ENCODE peak calls at places on chromosomes 5 and 9, in seven cellular contexts. U, M, L, D, W, K and X are unnamed samples.

GRCh38 chr5:131218392-131218791 is 45.5 kb upstream of the CDC42SE2 start:
- DNase-seq in M (no peak), U (no peak), K (no peak), W (peak), D (no peak), L (peak), X (no peak)

GRCh38 chr5:30594331-30594730 is 599.2 kb upstream of the CDH6 start:
- DNase-seq in U (no peak), L (no peak), M (no peak), D (no peak), W (no peak), K (no peak), X (no peak)

GRCh38 chr9:135961811-135962695 is 880 bp upstream of the UBAC1 start:
- DNase-seq in W (no peak), M (no peak), D (no peak), K (no peak), U (no peak), L (no peak), X (no peak)

GRCh38 chr9:26326473-26327044 is 566.0 kb downstream of the CAAP1 start:
- DNase-seq in W (peak), U (no peak), D (no peak), L (peak), K (no peak), M (peak), X (peak)

GRCh38 chr9:842918-843468 is 1.5 kb downstream of the DMRT1 start:
- DNase-seq in U (no peak), K (no peak), L (no peak), M (no peak), D (no peak), W (no peak), X (no peak)

GRCh38 chr9:841371-842209 is at the start of gene DMRT1:
- DNase-seq in L (no peak), W (no peak), D (no peak), U (no peak), M (peak), K (no peak), X (no peak)

GRCh38 chr5:67886761-67887160 is 328.8 kb upstream of the PIK3R1 start:
- DNase-seq in D (no peak), L (no peak), K (no peak), M (no peak), W (no peak), U (no peak), X (no peak)

GRCh38 chr5:150058480-150059126 is 27.8 kb downstream of the CSF1R start:
- DNase-seq in U (no peak), K (peak), D (peak), W (peak), L (peak), M (peak), X (no peak)

GRCh38 chr5:51843893-51844292 is 460.6 kb downstream of the ISL1 start:
- DNase-seq in U (no peak), M (no peak), K (no peak), L (no peak), W (no peak), D (no peak), X (no peak)

GRCh38 chr5:2464141-2464540 is 287.3 kb downstream of the IRX2 start:
- DNase-seq in M (no peak), D (no peak), K (no peak), L (no peak), W (no peak), U (no peak), X (no peak)

GRCh38 chr5:83895860-83896259 is 175.2 kb upstream of the HAPLN1 start:
- DNase-seq in M (no peak), L (no peak), D (no peak), U (no peak), W (peak), K (no peak), X (no peak)

GRCh38 chr5:29833394-29833793 is 1360.1 kb upstream of the CDH6 start:
- DNase-seq in D (no peak), W (no peak), K (no peak), U (no peak), M (no peak), L (no peak), X (no peak)

GRCh38 chr9:81964216-81965171 is 21.2 kb downstream of the SPATA31D3 start:
- DNase-seq in D (no peak), K (no peak), L (peak), W (no peak), U (no peak), M (no peak), X (no peak)

GRCh38 chr5:10306806-10307205 is 896 bp downstream of the CMBL start:
- DNase-seq in D (no peak), U (no peak), L (no peak), M (no peak), K (peak), W (no peak), X (no peak)

GRCh38 chr5:126594077-126594476 is 942 bp downstream of the ALDH7A1 start:
- DNase-seq in U (no peak), W (peak), K (no peak), M (no peak), D (no peak), L (no peak), X (no peak)

GRCh38 chr5:9483779-9484178 is 62.1 kb downstream of the SEMA5A start:
- DNase-seq in U (no peak), D (no peak), K (no peak), M (no peak), L (peak), W (peak), X (no peak)

GRCh38 chr5:43320846-43321245 is 7.6 kb upstream of the HMGCS1 start:
- DNase-seq in D (no peak), U (no peak), L (no peak), M (no peak), W (no peak), K (no peak), X (no peak)

GRCh38 chr9:116549061-116549664 is 137.9 kb upstream of the TRIM32 start:
- DNase-seq in L (peak), M (no peak), W (peak), K (peak), D (peak), U (peak), X (no peak)

GRCh38 chr5:95969646-95970358 is 8.2 kb upstream of the ELL2 start:
- DNase-seq in U (no peak), W (peak), D (no peak), L (no peak), M (no peak), K (no peak), X (no peak)

GRCh38 chr5:181149806-181150733 is 2.7 kb downstream of the OR2V2 start:
- DNase-seq in W (no peak), D (no peak), M (no peak), K (no peak), U (no peak), L (no peak), X (peak)
- TF ChIP-seq CTCF in W (no peak), D (no peak), M (no peak), K (no peak), U (no peak), L (no peak), X (no peak)

DNA sequence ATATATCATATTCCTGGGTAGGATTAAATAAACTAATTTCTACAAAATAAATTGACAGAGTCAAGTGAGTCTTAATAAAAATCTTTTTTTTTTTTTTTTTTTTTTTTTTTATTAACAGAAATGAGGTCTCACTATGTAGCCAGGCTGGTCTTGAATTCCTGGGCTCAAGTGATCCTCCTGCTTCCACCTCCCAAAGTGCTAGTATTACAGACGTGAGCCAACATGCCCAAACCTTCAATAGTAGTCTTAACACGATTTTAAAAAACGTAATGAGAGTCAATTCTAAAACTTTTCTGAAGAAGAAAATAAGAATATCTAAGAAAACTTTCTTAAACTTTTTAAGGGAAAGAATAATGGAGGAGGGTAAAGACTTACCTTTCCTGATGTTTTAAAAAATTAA is 84.2 kb downstream of the YIPF5 start:
- DNase-seq in W (peak), M (no peak), K (no peak), D (no peak), L (no peak), U (no peak), X (no peak)
- TF ChIP-seq CTCF in W (no peak), M (no peak), K (no peak), D (no peak), L (no peak), U (no peak), X (no peak)

DNA sequence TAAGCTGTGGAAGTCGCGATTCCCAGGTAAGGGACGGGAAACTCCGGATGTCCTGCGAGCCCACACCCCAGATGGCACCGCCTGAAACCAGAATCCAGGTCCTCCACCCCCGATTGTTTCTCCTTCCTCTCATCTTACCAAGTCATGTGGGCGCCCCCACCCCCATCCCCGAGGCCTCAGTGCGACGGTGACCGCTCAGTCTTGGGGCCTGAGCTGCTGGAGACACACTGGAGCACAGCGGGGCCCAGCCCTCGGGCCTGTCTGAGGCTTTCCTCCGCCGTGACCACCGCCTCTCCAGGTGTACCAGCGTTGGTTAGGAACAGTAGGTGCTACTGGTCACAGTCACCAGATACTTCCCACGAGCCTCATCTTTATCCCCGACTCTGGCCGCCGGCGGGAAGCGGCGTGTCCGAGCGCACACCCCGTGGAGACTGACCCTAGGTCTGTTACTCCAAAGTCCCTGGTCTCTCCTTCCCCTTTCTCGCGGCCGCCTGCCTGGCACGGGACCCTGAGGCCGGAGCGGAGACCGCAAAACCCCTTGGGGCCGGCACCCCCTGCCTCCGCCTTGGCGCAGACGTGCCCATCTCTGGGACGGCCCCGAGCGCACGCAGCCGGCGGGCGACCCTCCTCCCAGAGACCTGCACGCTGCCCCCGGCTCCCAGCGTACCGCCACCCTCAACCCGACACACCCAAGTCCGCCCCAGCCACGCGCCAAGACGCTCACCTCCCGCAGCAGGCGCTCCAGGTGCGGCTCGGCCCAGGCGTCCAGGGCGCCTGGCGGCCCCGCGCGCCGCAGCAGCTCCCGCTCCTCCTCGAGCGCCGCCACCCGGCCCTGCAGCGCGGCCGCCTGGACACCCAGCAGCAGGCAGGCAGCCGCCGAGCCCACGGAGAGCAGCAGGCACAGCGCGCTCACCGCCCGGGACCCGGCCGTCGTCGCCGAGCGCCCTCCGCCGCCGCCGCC is 733 bp downstream of the COL23A1 start:
- DNase-seq in U (no peak), K (peak), L (no peak), D (peak), W (no peak), M (no peak), X (no peak)
- TF ChIP-seq CTCF in U (no peak), K (peak), L (no peak), D (no peak), W (no peak), M (no peak), X (peak)

GRCh38 chr5:147668385-147668784 is 114.1 kb downstream of the JAKMIP2 start:
- DNase-seq in D (no peak), U (no peak), M (no peak), W (no peak), K (no peak), L (no peak), X (no peak)
- TF ChIP-seq CTCF in D (no peak), U (no peak), M (no peak), W (no peak), K (no peak), L (no peak), X (no peak)

GRCh38 chr9:131367445-131367844 is 26.4 kb upstream of the PRRC2B start:
- DNase-seq in M (no peak), W (no peak), U (no peak), K (no peak), D (no peak), L (no peak), X (no peak)

GRCh38 chr9:131365546-131365945 is 28.3 kb upstream of the PRRC2B start:
- DNase-seq in M (no peak), W (no peak), K (no peak), U (no peak), L (no peak), D (no peak), X (no peak)

GRCh38 chr9:131361202-131361833 is 32.6 kb upstream of the PRRC2B start:
- DNase-seq in U (no peak), M (no peak), W (peak), K (no peak), L (peak), D (no peak), X (no peak)

GRCh38 chr9:131370638-131371037 is 23.2 kb upstream of the PRRC2B start:
- DNase-seq in D (no peak), U (no peak), M (no peak), L (no peak), K (no peak), W (peak), X (no peak)

GRCh38 chr9:131366745-131367401 is 27.0 kb upstream of the PRRC2B start:
- DNase-seq in W (peak), L (peak), M (no peak), U (peak), K (no peak), D (no peak), X (no peak)
- TF ChIP-seq CTCF in W (peak), L (peak), M (peak), U (no peak), K (peak), D (peak), X (peak)

DNA sequence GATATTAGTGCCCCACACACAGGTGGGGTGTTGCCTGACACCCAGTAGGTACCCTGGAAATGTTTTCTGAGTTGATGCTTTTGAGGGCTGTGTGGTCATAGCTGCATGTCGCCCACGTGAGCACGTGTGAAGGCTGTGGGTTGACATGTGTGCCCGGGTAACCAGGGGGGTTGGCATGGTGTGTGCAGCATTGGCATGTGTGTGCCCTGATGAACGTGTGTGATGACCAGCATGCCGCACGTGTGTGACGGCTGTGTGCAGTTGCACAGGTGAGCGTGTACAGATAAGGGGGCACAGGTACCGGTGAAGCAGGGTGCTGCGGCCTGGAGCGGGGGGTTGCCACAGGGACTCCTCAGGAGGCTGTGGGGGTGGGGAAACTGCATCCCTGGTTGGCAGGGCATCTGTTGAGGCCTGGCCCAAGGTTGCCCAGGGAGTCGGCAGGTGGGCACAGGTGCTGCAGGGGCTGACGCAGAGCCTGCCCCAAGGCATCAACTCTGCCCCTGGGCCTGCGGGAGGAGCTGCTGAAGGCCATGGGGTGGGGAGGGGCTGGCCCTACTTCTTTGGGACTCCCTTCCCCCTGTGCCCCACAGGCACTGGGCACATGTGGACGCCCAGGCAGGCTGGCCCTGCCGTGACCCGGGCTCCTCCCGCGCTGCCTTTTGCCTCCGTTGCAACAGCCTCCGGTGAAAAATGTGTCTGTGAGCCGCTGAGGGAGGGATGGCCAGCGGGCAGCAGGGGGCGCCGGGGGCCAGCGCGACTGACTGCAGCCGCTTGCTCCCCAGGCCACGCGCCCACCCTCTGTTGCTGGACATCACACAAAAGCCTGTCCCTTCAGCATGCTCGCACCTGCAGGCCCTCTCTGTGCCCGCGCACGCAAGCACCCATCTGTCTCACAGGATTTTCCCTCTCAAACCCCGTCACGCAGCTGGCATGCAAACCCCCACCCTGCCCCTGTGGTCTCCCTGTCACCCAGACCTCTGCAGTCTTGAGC is 2.2 kb downstream of the UNC5A start:
- DNase-seq in L (peak), D (no peak), M (peak), K (no peak), U (no peak), W (no peak), X (peak)
- TF ChIP-seq CTCF in L (peak), D (peak), M (peak), K (peak), U (peak), W (peak), X (peak)

DNA sequence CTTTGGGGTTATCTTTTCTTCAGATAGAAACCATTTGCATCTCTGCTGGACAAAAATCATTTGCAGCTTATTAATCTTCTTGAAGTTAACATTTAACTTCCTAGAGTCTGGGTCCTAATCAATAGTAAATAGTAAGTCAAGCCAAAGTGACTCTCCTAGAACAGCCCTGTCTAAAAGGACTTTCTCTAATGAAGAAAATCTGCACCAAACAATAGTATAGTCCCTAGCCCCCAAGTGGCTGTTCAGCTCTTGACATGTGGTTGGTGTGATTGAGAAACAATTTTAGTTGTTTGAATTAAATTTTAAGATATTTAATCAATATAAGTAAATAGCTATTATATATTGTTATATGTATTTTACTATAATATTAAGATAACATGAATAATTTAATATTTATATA is 64.6 kb upstream of the SHB start:
- DNase-seq in U (no peak), K (no peak), W (no peak), L (no peak), M (no peak), D (no peak), X (no peak)
- TF ChIP-seq CTCF in U (no peak), K (no peak), W (no peak), L (peak), M (no peak), D (no peak), X (no peak)

GRCh38 chr5:153827407-153827806 is 211.3 kb downstream of the FAM114A2 start:
- DNase-seq in W (no peak), K (no peak), U (no peak), L (no peak), D (no peak), M (no peak), X (no peak)
- TF ChIP-seq CTCF in W (no peak), K (no peak), U (no peak), L (peak), D (no peak), M (no peak), X (peak)

DNA sequence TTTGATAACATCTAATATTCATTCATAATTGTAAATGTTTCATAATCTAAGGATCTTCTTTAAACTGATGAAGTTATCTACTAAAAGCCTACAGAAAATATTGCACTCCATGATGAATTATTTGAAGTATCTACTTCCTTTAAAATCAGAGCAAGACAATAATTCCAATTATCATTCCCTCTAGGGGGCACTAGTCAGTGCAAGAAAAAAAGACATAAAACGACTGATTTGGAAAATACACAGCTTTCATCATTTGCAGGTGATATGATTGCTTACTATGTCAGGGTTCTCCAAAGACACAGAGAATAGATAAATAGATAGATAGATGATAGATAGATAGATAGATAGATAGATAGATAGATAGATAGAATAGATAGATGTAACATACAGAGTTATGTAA is 13.5 kb upstream of the GRM6 start:
- DNase-seq in W (no peak), M (no peak), U (no peak), D (no peak), K (no peak), L (no peak), X (no peak)
- TF ChIP-seq CTCF in W (no peak), M (no peak), U (no peak), D (no peak), K (no peak), L (peak), X (no peak)